ENCODE peak calls at places on chromosomes 12 and 14, in six cellular contexts. A is tibial nerve, S is PC-3, Z is breast epithelium, M is SK-N-SH, D is lung. Y is an unnamed sample.

GRCh38 chr14:22536853-22537338 is 52.1 kb downstream of the DAD1 start:
- DNase-seq in A (peak), S (peak), Z (peak), M (no peak), D (peak), Y (peak)

GRCh38 chr12:29149691-29150382 is 759 bp downstream of the FAR2 start:
- DNase-seq in A (no peak), S (no peak), Z (no peak), M (no peak), D (no peak), Y (no peak)

GRCh38 chr12:63911336-63911735 is 66.8 kb downstream of the SRGAP1 start:
- DNase-seq in A (no peak), S (no peak), Z (no peak), M (no peak), D (no peak), Y (no peak)

GRCh38 chr12:54412786-54413185 is 6.3 kb downstream of the ITGA5 start:
- DNase-seq in A (no peak), S (no peak), Z (no peak), M (no peak), D (no peak), Y (no peak)

GRCh38 chr14:34252227-34252626 is 209.8 kb downstream of the SPTSSA start:
- DNase-seq in A (no peak), S (peak), Z (no peak), M (no peak), D (no peak), Y (no peak)

GRCh38 chr12:101608301-101609133 is 13.7 kb downstream of the MYBPC1 start:
- DNase-seq in A (no peak), S (peak), Z (peak), M (no peak), D (peak), Y (no peak)

GRCh38 chr14:75794615-75795038 is 133.6 kb downstream of the TTLL5 start:
- DNase-seq in A (no peak), S (peak), Z (no peak), M (peak), D (no peak), Y (no peak)

GRCh38 chr12:29306682-29307081 is 74.3 kb downstream of the ERGIC2 start:
- DNase-seq in A (no peak), S (no peak), Z (no peak), M (no peak), D (no peak), Y (no peak)

GRCh38 chr12:88052686-88053085 is 23.5 kb upstream of the C12orf50 start:
- DNase-seq in A (peak), S (peak), Z (no peak), M (peak), D (no peak), Y (no peak)

GRCh38 chr14:91649930-91650329 is 82.0 kb downstream of the CATSPERB start:
- DNase-seq in A (peak), S (peak), Z (no peak), M (peak), D (no peak), Y (no peak)

GRCh38 chr14:95123895-95124579 is 33.3 kb downstream of the DICER1 start:
- DNase-seq in A (peak), S (no peak), Z (no peak), M (no peak), D (no peak), Y (no peak)

GRCh38 chr12:5022465-5023061 is 21.1 kb upstream of the KCNA5 start:
- DNase-seq in A (no peak), S (peak), Z (peak), M (peak), D (no peak), Y (no peak)

GRCh38 chr14:97218336-97218712 is 421.1 kb downstream of the VRK1 start:
- DNase-seq in A (no peak), S (no peak), Z (no peak), M (no peak), D (no peak), Y (no peak)

GRCh38 chr12:96404683-96405082 is 4.4 kb upstream of the CDK17 start:
- DNase-seq in A (no peak), S (no peak), Z (no peak), M (no peak), D (no peak), Y (no peak)

GRCh38 chr12:42296503-42297109 is 29.3 kb downstream of the ZCRB1 start:
- DNase-seq in A (no peak), S (peak), Z (no peak), M (no peak), D (no peak), Y (no peak)

GRCh38 chr12:106093246-106093645 is 45.5 kb downstream of the NUAK1 start:
- DNase-seq in A (no peak), S (no peak), Z (no peak), M (no peak), D (no peak), Y (no peak)
- TF ChIP-seq CTCF in A (no peak), S (no peak), Z (no peak), M (no peak), D (no peak), Y (no peak)

DNA sequence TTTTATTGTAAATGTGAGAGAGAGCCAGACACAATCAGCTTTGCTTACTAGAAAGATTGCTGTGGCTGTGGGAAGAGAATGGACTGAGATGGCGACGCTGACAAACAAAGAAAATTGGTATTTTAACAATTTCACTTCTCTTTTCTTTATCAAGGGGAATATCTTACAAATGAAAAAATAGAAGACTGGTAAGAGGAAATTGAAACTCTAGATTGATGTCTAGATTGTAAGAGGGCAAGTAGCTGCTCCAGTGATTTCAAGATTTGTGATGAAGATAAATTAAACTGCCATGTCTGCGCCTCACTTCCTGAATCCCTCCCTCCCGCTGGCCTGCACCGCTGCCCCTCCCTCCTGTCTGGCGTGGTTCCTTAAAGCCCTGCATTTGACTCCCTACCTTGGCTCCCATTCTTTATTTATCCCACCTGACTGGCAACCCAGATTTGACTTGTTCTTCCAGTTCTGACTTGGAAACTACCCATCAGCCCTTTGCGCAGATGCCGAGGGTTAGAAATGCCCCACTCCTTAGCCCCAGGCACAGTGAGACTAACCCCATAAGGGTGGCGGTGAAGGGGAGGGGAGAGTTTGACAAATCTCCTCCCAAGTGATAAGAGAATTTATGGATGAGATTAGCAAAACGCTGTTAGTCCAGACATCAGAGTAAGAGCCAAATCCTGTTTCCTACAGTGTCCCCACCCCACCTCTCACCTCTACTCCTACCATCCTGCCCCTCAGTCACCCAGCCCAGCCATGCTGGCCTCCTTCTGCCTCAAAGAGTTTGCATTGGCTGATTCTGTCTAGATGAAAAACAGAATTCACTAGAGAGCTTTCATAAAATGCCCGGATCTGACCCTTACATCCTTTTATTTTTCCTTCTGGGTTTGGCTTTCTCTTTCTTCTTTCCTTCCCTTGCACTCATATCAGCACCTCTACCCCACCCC is 125.3 kb upstream of the ATF7IP start:
- DNase-seq in A (no peak), S (peak), Z (peak), M (peak), D (no peak), Y (no peak)
- H3K27ac ChIP-seq in A (peak), S (peak), Z (peak), M (peak), D (no peak), Y (no peak)

GRCh38 chr12:45720069-45720468 is 9.4 kb upstream of the ARID2 start:
- DNase-seq in A (no peak), S (no peak), Z (no peak), M (no peak), D (no peak), Y (no peak)
- H3K4me3 ChIP-seq in A (no peak), S (no peak), Z (no peak), M (no peak), D (no peak), Y (no peak)

GRCh38 chr12:49566361-49566760 is 1.6 kb downstream of the MCRS1 start:
- DNase-seq in A (no peak), S (no peak), Z (no peak), M (no peak), D (no peak), Y (no peak)

GRCh38 chr12:49562831-49563230 is 5.1 kb downstream of the MCRS1 start:
- DNase-seq in A (no peak), S (no peak), Z (no peak), M (no peak), D (no peak), Y (no peak)

GRCh38 chr12:49565956-49566265 is 2.0 kb downstream of the MCRS1 start:
- DNase-seq in A (no peak), S (no peak), Z (no peak), M (no peak), D (no peak), Y (no peak)

GRCh38 chr12:49565119-49565955 is 2.6 kb downstream of the MCRS1 start:
- DNase-seq in A (no peak), S (no peak), Z (no peak), M (no peak), D (no peak), Y (no peak)

GRCh38 chr12:49564241-49565118 is 3.5 kb downstream of the MCRS1 start:
- DNase-seq in A (no peak), S (no peak), Z (no peak), M (peak), D (no peak), Y (no peak)
- TF ChIP-seq CTCF in A (no peak), S (no peak), Z (no peak), M (no peak), D (no peak), Y (no peak)

GRCh38 chr12:75976913-75977312 is 54.7 kb downstream of the PHLDA1 start:
- DNase-seq in A (no peak), S (no peak), Z (no peak), M (no peak), D (no peak), Y (no peak)

GRCh38 chr12:75975692-75976091 is 55.9 kb downstream of the PHLDA1 start:
- DNase-seq in A (no peak), S (no peak), Z (no peak), M (no peak), D (no peak), Y (no peak)

GRCh38 chr12:75974323-75975273 is 57.0 kb downstream of the PHLDA1 start:
- DNase-seq in A (no peak), S (no peak), Z (no peak), M (no peak), D (no peak), Y (no peak)

GRCh38 chr12:75977590-75977951 is 54.0 kb downstream of the PHLDA1 start:
- DNase-seq in A (no peak), S (no peak), Z (no peak), M (no peak), D (no peak), Y (no peak)

DNA sequence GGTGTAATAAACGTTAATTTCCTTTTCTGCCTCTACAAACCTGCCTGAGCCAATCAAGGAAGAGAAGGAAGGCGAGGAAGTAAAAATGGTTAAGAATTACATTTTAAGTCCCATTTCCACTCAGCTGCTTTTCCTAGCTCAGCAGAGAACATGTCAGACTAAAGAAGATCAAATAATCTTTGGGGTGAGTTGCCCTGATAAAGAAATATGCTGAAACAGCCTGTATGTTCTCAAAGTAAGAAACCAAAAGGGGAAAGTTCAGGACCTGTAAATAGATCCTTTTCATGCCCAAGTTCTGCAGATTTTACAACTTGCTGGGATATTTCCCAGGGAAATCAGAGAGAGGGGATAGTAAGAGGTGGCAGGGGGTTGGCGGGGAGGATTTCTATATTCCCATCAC is 55.5 kb downstream of the PHLDA1 start:
- DNase-seq in A (no peak), S (no peak), Z (no peak), M (no peak), D (no peak), Y (no peak)
- H3K27ac ChIP-seq in A (peak), S (peak), Z (no peak), M (peak), D (no peak), Y (peak)

DNA sequence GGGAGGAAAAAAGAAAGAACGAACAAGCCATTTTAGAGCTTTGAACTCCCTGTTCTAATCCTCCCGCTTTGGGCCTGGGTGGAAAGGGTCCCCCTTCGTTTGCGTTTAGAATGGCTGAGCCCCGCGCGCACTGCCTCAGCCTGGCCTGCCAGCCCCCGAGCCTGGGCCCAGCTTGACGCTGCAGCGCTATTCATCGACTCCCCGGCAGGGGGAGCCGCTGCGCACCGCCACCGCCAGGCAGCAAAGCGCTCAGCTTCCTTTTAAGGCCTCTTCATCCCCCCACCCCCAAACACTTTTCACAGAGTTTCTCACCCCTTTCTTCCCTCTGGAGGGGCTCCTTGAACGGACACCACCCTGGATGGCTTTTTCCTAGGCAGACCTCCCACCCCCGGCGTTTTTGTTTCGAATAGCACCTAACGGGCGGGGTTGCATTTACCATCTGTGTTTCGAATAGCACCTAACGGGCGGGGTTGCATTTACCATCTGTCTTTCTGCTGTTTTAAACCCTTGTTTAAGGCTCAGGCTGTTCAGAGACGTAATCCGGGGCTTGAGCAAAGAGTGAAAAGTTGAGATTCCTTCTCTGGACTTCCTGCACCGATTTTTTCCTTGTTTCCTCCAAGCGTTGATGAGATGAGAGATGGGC is 56.4 kb upstream of the PIWIL1 start:
- DNase-seq in A (no peak), S (no peak), Z (no peak), M (peak), D (no peak), Y (no peak)
- H3K4me3 ChIP-seq in A (no peak), S (no peak), Z (peak), M (peak), D (no peak), Y (peak)

GRCh38 chr12:22231836-22232235 is 102.7 kb downstream of the ST8SIA1 start:
- DNase-seq in A (no peak), S (no peak), Z (no peak), M (no peak), D (no peak), Y (no peak)
- TF ChIP-seq CTCF in A (peak), S (no peak), Z (no peak), M (peak), D (no peak), Y (no peak)

Y was measured in ascending aorta.